ENCODE peak calls at places on chromosomes 1 and 21, in ten cellular contexts. O is fibroblast of lung; A is cardiac muscle cell; D is endothelial cell of umbilical vein; J is CD8-positive, alpha-beta T cell; N is IMR-90; I is PC-3; Q is ovary; P is transverse colon; G is heart left ventricle. F is an unnamed sample.

GRCh38 chr1:230303822-230304221 is 122.3 kb downstream of the PGBD5 start:
- DNase-seq in O (peak; percentile 62), A (no peak), D (peak; percentile 59), J (no peak), N (peak; percentile 48), I (peak; percentile 28), Q (no peak), P (no peak), G (no peak), F (peak; percentile 38)

GRCh38 chr1:119662034-119662437 is 14.0 kb upstream of the ZNF697 start:
- DNase-seq in O (no peak), A (no peak), D (no peak), J (no peak), N (no peak), I (peak; percentile 25), Q (no peak), P (peak; percentile 9), G (no peak), F (peak; percentile 29)

GRCh38 chr1:215269955-215270354 is 187.4 kb downstream of the KCNK2 start:
- DNase-seq in O (no peak), A (no peak), D (no peak), J (no peak), N (no peak), I (no peak), Q (no peak), P (no peak), G (no peak), F (no peak)

GRCh38 chr1:210571356-210572334 is 242.9 kb downstream of the HHAT start:
- DNase-seq in O (no peak), A (no peak), D (no peak), J (no peak), N (no peak), I (no peak), Q (no peak), P (no peak), G (no peak), F (no peak)

GRCh38 chr1:1123581-1124507 is 8.0 kb upstream of the C1orf159 start:
- DNase-seq in O (peak; percentile 8), A (no peak), D (no peak), J (no peak), N (peak; percentile 15), I (no peak), Q (no peak), P (peak; percentile 8), G (peak; percentile 51), F (no peak)

GRCh38 chr1:27668808-27669723 is 2.9 kb downstream of the IFI6 start:
- DNase-seq in O (peak; percentile 32), A (peak; percentile 63), D (peak; percentile 59), J (peak; percentile 93), N (peak; percentile 45), I (peak; percentile 74), Q (peak; percentile 82), P (peak; percentile 89), G (peak; percentile 85), F (peak; percentile 50)

GRCh38 chr1:244006961-244007360 is 44.1 kb upstream of the ZBTB18 start:
- DNase-seq in O (no peak), A (no peak), D (no peak), J (no peak), N (no peak), I (no peak), Q (no peak), P (no peak), G (no peak), F (no peak)

GRCh38 chr1:83994111-83994510 is 4.8 kb downstream of the TTLL7 start:
- DNase-seq in O (no peak), A (no peak), D (no peak), J (no peak), N (no peak), I (no peak), Q (no peak), P (no peak), G (no peak), F (no peak)

GRCh38 chr21:29299046-29299905 is 554 bp downstream of the BACH1 start:
- DNase-seq in O (peak; percentile 63), A (peak; percentile 76), D (peak; percentile 68), J (peak; percentile 77), N (peak; percentile 65), I (peak; percentile 41), Q (peak; percentile 64), P (peak; percentile 68), G (peak; percentile 81), F (no peak)

GRCh38 chr21:45763506-45763905 is 120.0 kb downstream of the PCBP3 start:
- DNase-seq in O (no peak), A (no peak), D (no peak), J (no peak), N (no peak), I (no peak), Q (no peak), P (no peak), G (no peak), F (no peak)

GRCh38 chr21:45766055-45766454 is 122.5 kb downstream of the PCBP3 start:
- DNase-seq in O (no peak), A (no peak), D (no peak), J (no peak), N (no peak), I (no peak), Q (no peak), P (no peak), G (no peak), F (no peak)

GRCh38 chr21:45765375-45765774 is 121.8 kb downstream of the PCBP3 start:
- DNase-seq in O (no peak), A (no peak), D (no peak), J (no peak), N (no peak), I (no peak), Q (no peak), P (no peak), G (no peak), F (no peak)

GRCh38 chr21:45766501-45766900 is 123.0 kb downstream of the PCBP3 start:
- DNase-seq in O (no peak), A (no peak), D (no peak), J (no peak), N (no peak), I (no peak), Q (no peak), P (no peak), G (no peak), F (no peak)

GRCh38 chr21:45764792-45765191 is 121.3 kb downstream of the PCBP3 start:
- DNase-seq in O (no peak), A (no peak), D (no peak), J (no peak), N (no peak), I (no peak), Q (no peak), P (no peak), G (no peak), F (no peak)
- TF ChIP-seq CTCF in O (no peak), A (no peak), D (no peak), J (no peak), N (no peak), I (no peak), Q (no peak), P (no peak), G (no peak), F (no peak)

DNA sequence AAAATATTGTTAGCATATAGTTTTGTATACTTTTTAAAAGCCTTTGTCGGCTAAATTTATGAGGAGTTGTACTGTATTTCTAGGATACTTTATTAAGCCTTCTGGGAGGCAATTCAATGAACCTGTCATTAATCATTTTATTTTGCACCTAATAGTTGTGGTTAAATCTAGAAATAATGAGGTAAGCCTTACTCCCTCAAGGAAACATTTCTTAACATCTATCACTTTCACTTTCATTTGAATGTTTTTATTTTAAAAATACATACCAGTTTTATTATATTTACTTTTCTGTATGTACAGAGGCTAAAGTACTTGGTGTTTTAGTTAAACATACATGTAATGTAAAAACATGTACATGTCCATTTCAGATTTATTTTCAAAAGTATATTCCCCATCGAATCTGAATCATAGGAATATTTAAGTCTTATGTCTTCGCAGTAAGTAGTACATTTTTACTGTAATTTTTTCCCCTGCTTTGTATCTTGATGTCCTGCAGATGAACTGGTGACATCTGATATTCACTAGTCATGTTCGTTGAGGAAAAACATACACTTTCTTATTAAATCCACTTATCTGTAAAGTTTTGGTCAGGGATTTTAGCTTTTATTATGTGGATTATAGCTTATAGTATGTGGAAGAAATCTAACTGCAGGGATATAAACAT is 82.8 kb downstream of the DISP1 start:
- DNase-seq in O (peak; percentile 52), A (no peak), D (peak; percentile 74), J (no peak), N (no peak), I (peak; percentile 5), Q (no peak), P (no peak), G (no peak), F (peak; percentile 15)
- H3K4me3 ChIP-seq in O (peak overlapping the region; percentile 29), A (no peak overlapping the region), D (peak overlapping the region; percentile 82), J (peak overlapping the region; percentile 10), N (peak overlapping the region; percentile 23), I (peak overlapping the region; percentile 60), Q (no peak overlapping the region), P (peak overlapping the region; percentile 10), G (peak overlapping the region; percentile 39), F (no peak overlapping the region)

GRCh38 chr1:156470483-156470882 is 30.1 kb downstream of the MEF2D start:
- DNase-seq in O (no peak), A (no peak), D (no peak), J (no peak), N (no peak), I (no peak), Q (no peak), P (no peak), G (no peak), F (no peak)
- H3K36me3 ChIP-seq in O (peaks cover 43% of the 10 kb centered on the region), A (peaks cover 64% of the 10 kb centered on the region), D (peaks cover 48% of the 10 kb centered on the region), J (peaks cover 70% of the 10 kb centered on the region), N (peaks cover 82% of the 10 kb centered on the region), I (peaks cover 41% of the 10 kb centered on the region), Q (no peaks in the 10 kb centered on the region), P (peaks cover 57% of the 10 kb centered on the region), G (peaks cover 53% of the 10 kb centered on the region), F (peaks cover 36% of the 10 kb centered on the region)

DNA sequence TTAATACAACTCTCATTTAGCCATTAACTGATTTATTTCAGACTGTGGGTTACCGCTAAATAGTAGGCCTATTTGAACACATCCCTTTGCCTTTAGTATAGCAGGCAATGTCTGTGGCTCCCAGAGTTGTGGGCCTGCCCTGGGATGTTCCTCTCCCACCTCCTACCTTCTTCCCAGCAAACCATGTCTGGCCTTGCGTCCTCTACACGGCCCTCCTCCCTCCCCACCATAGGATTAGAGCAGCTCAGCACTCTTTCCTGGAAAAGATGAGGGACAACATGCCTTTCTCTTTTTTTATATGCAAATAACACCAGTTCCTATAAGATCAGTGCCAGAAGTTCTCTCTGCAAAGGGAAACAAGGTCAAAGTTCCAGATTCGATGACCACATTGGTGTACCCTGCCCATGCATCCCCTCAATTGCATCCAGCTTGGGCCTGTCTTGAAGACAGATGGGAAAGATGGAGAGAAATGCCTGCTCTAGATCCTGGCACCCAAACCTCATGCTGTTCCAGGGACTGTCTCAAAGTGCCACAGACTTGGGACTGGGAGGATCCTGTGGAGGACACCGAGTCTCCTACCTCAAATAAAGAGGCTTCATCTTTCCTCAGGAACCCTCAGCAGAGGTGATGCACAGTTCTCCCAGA is 57.2 kb downstream of the CD46 start:
- DNase-seq in O (no peak), A (no peak), D (no peak), J (no peak), N (no peak), I (no peak), Q (no peak), P (no peak), G (no peak), F (no peak)
- TF ChIP-seq CTCF in O (no peak), A (no peak), D (no peak), J (no peak), N (no peak), I (no peak), Q (no peak), P (no peak), G (no peak), F (no peak)

F was measured in bronchial epithelial cell.